ENCODE peak calls at places on chromosomes 5 and 9, in nine cellular contexts. One of them, this sample, is unnamed.

GRCh38 chr9:130053504-130054427 is at the start of gene GPR107:
- DNase-seq in right atrium auricular region: peak; percentile 72
- DNase-seq in CD4-positive, alpha-beta memory T cell: peak; percentile 79
- DNase-seq in dorsolateral prefrontal cortex: peak; percentile 63
- DNase-seq in heart left ventricle: peak; percentile 87
- DNase-seq in pancreas: peak; percentile 92
- DNase-seq in MM.1S: peak; percentile 61
- DNase-seq in WERI-Rb-1: peak; percentile 85
- DNase-seq in heart right ventricle: peak; percentile 83
- DNase-seq in this sample: peak; percentile 92

GRCh38 chr9:112125961-112126388 is 49.1 kb downstream of the SUSD1 start:
- DNase-seq in right atrium auricular region: no peak
- DNase-seq in CD4-positive, alpha-beta memory T cell: no peak
- DNase-seq in dorsolateral prefrontal cortex: no peak
- DNase-seq in heart left ventricle: no peak
- DNase-seq in pancreas: no peak
- DNase-seq in MM.1S: no peak
- DNase-seq in WERI-Rb-1: no peak
- DNase-seq in heart right ventricle: no peak
- DNase-seq in this sample: peak; percentile 64

GRCh38 chr9:82961504-82962125 is 101.3 kb downstream of the RASEF start:
- DNase-seq in right atrium auricular region: no peak
- DNase-seq in CD4-positive, alpha-beta memory T cell: peak; percentile 6
- DNase-seq in dorsolateral prefrontal cortex: peak; percentile 91
- DNase-seq in heart left ventricle: peak; percentile 63
- DNase-seq in pancreas: peak; percentile 74
- DNase-seq in MM.1S: peak; percentile 77
- DNase-seq in WERI-Rb-1: peak; percentile 83
- DNase-seq in heart right ventricle: peak; percentile 76
- DNase-seq in this sample: peak; percentile 62

GRCh38 chr5:33733225-33733624 is 158.6 kb downstream of the ADAMTS12 start:
- DNase-seq in right atrium auricular region: no peak
- DNase-seq in CD4-positive, alpha-beta memory T cell: no peak
- DNase-seq in dorsolateral prefrontal cortex: no peak
- DNase-seq in heart left ventricle: no peak
- DNase-seq in pancreas: no peak
- DNase-seq in MM.1S: no peak
- DNase-seq in WERI-Rb-1: no peak
- DNase-seq in heart right ventricle: no peak
- DNase-seq in this sample: no peak

GRCh38 chr9:123375725-123376132 is 19.7 kb downstream of the CRB2 start:
- DNase-seq in right atrium auricular region: no peak
- DNase-seq in CD4-positive, alpha-beta memory T cell: no peak
- DNase-seq in dorsolateral prefrontal cortex: no peak
- DNase-seq in heart left ventricle: no peak
- DNase-seq in pancreas: peak; percentile 65
- DNase-seq in MM.1S: no peak
- DNase-seq in WERI-Rb-1: peak; percentile 96
- DNase-seq in heart right ventricle: no peak
- DNase-seq in this sample: no peak

GRCh38 chr5:68368280-68368679 is 152.7 kb downstream of the PIK3R1 start:
- DNase-seq in right atrium auricular region: no peak
- DNase-seq in CD4-positive, alpha-beta memory T cell: no peak
- DNase-seq in dorsolateral prefrontal cortex: no peak
- DNase-seq in heart left ventricle: no peak
- DNase-seq in pancreas: no peak
- DNase-seq in MM.1S: no peak
- DNase-seq in WERI-Rb-1: no peak
- DNase-seq in heart right ventricle: no peak
- DNase-seq in this sample: no peak

GRCh38 chr5:87754009-87754757 is 341.5 kb upstream of the CCNH start:
- DNase-seq in right atrium auricular region: no peak
- DNase-seq in CD4-positive, alpha-beta memory T cell: no peak
- DNase-seq in dorsolateral prefrontal cortex: no peak
- DNase-seq in heart left ventricle: no peak
- DNase-seq in pancreas: no peak
- DNase-seq in MM.1S: no peak
- DNase-seq in WERI-Rb-1: no peak
- DNase-seq in heart right ventricle: no peak
- DNase-seq in this sample: no peak

GRCh38 chr9:133237271-133237731 is 28.3 kb upstream of the OBP2B start:
- DNase-seq in right atrium auricular region: no peak
- DNase-seq in CD4-positive, alpha-beta memory T cell: no peak
- DNase-seq in dorsolateral prefrontal cortex: no peak
- DNase-seq in heart left ventricle: peak; percentile 64
- DNase-seq in pancreas: no peak
- DNase-seq in MM.1S: no peak
- DNase-seq in WERI-Rb-1: no peak
- DNase-seq in heart right ventricle: peak; percentile 84
- DNase-seq in this sample: no peak

GRCh38 chr5:170270670-170271069 is 26.9 kb downstream of the LCP2 start:
- DNase-seq in right atrium auricular region: no peak
- DNase-seq in CD4-positive, alpha-beta memory T cell: no peak
- DNase-seq in dorsolateral prefrontal cortex: no peak
- DNase-seq in heart left ventricle: no peak
- DNase-seq in pancreas: no peak
- DNase-seq in MM.1S: no peak
- DNase-seq in WERI-Rb-1: no peak
- DNase-seq in heart right ventricle: no peak
- DNase-seq in this sample: no peak

GRCh38 chr9:88826651-88827245 is 164.5 kb upstream of the S1PR3 start:
- DNase-seq in right atrium auricular region: no peak
- DNase-seq in CD4-positive, alpha-beta memory T cell: no peak
- DNase-seq in dorsolateral prefrontal cortex: no peak
- DNase-seq in heart left ventricle: no peak
- DNase-seq in pancreas: no peak
- DNase-seq in MM.1S: no peak
- DNase-seq in WERI-Rb-1: no peak
- DNase-seq in heart right ventricle: no peak
- DNase-seq in this sample: no peak

GRCh38 chr5:78907255-78907886 is 77.7 kb downstream of the ARSB start:
- DNase-seq in right atrium auricular region: no peak
- DNase-seq in CD4-positive, alpha-beta memory T cell: no peak
- DNase-seq in dorsolateral prefrontal cortex: peak; percentile 50
- DNase-seq in heart left ventricle: peak; percentile 39
- DNase-seq in pancreas: no peak
- DNase-seq in MM.1S: no peak
- DNase-seq in WERI-Rb-1: no peak
- DNase-seq in heart right ventricle: peak; percentile 44
- DNase-seq in this sample: no peak

GRCh38 chr5:78903936-78904335 is 81.2 kb downstream of the ARSB start:
- DNase-seq in right atrium auricular region: no peak
- DNase-seq in CD4-positive, alpha-beta memory T cell: no peak
- DNase-seq in dorsolateral prefrontal cortex: no peak
- DNase-seq in heart left ventricle: no peak
- DNase-seq in pancreas: no peak
- DNase-seq in MM.1S: no peak
- DNase-seq in WERI-Rb-1: no peak
- DNase-seq in heart right ventricle: no peak
- DNase-seq in this sample: no peak

GRCh38 chr5:78905084-78905938 is 79.8 kb downstream of the ARSB start:
- DNase-seq in right atrium auricular region: no peak
- DNase-seq in CD4-positive, alpha-beta memory T cell: no peak
- DNase-seq in dorsolateral prefrontal cortex: no peak
- DNase-seq in heart left ventricle: no peak
- DNase-seq in pancreas: no peak
- DNase-seq in MM.1S: no peak
- DNase-seq in WERI-Rb-1: no peak
- DNase-seq in heart right ventricle: no peak
- DNase-seq in this sample: no peak

GRCh38 chr5:78912085-78912771 is 72.9 kb downstream of the ARSB start:
- DNase-seq in right atrium auricular region: no peak
- DNase-seq in CD4-positive, alpha-beta memory T cell: no peak
- DNase-seq in dorsolateral prefrontal cortex: no peak
- DNase-seq in heart left ventricle: no peak
- DNase-seq in pancreas: no peak
- DNase-seq in MM.1S: no peak
- DNase-seq in WERI-Rb-1: no peak
- DNase-seq in heart right ventricle: peak; percentile 38
- DNase-seq in this sample: no peak

DNA sequence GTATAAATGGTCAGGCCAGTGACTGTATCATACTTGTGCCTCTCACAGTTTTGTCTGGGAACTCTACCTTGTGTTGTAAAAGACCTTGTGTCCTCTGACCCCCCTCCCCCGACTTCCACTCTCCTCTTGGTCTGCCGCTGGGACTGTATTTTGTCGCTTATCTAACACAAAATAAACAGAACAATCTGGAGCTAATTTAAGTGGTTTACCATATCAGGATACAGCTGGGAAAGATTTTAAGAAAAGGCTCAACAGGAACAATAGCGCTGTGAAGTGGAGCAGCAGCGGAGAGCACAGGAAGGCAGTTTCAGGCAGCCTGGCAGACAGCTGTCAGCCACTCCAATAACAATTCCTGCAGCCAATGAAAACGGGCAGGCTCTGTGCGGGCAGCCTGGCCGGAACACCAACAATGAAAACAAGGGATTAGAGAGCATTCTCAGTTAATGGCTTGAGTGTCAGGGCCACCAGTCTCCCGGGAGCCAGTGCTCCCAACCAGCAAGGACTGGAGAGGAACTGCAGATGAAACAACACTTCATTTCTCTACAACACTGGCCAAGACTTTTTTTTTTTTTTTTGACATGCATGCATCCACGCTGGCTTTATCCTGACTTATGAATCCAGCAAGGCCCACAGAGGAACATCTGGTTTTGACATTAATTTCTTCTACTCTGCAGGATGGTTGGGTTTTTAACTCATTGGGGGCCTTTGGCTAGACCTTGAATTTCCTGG is 76.8 kb downstream of the ARSB start:
- DNase-seq in right atrium auricular region: peak; percentile 64
- DNase-seq in CD4-positive, alpha-beta memory T cell: no peak
- DNase-seq in dorsolateral prefrontal cortex: peak; percentile 47
- DNase-seq in heart left ventricle: peak; percentile 67
- DNase-seq in pancreas: no peak
- DNase-seq in MM.1S: no peak
- DNase-seq in WERI-Rb-1: peak; percentile 80
- DNase-seq in heart right ventricle: peak; percentile 79
- DNase-seq in this sample: no peak
- H3K27ac ChIP-seq in right atrium auricular region: peak overlapping the region; percentile 57
- H3K27ac ChIP-seq in CD4-positive, alpha-beta memory T cell: no peak overlapping the region
- H3K27ac ChIP-seq in dorsolateral prefrontal cortex: peak overlapping the region; percentile 57
- H3K27ac ChIP-seq in heart left ventricle: peak overlapping the region; percentile 61
- H3K27ac ChIP-seq in pancreas: peak overlapping the region; percentile 45
- H3K27ac ChIP-seq in MM.1S: no peak overlapping the region
- H3K27ac ChIP-seq in WERI-Rb-1: peak overlapping the region; percentile 60
- H3K27ac ChIP-seq in heart right ventricle: peak overlapping the region; percentile 79
- H3K27ac ChIP-seq in this sample: no peak overlapping the region

GRCh38 chr9:107548298-107549142 is 59.0 kb upstream of the KLF4 start:
- DNase-seq in right atrium auricular region: peak; percentile 81
- DNase-seq in CD4-positive, alpha-beta memory T cell: no peak
- DNase-seq in dorsolateral prefrontal cortex: no peak
- DNase-seq in heart left ventricle: no peak
- DNase-seq in pancreas: no peak
- DNase-seq in MM.1S: no peak
- DNase-seq in WERI-Rb-1: no peak
- DNase-seq in heart right ventricle: peak; percentile 49
- DNase-seq in this sample: peak; percentile 33
- H3K4me3 ChIP-seq in right atrium auricular region: no peak overlapping the region
- H3K4me3 ChIP-seq in CD4-positive, alpha-beta memory T cell: no peak overlapping the region
- H3K4me3 ChIP-seq in dorsolateral prefrontal cortex: no peak overlapping the region
- H3K4me3 ChIP-seq in heart left ventricle: peak overlapping the region; percentile 40
- H3K4me3 ChIP-seq in pancreas: no peak overlapping the region
- H3K4me3 ChIP-seq in MM.1S: no peak overlapping the region
- H3K4me3 ChIP-seq in WERI-Rb-1: no peak overlapping the region
- H3K4me3 ChIP-seq in heart right ventricle: no peak overlapping the region
- H3K4me3 ChIP-seq in this sample: no peak overlapping the region

GRCh38 chr5:142298789-142299188 is 26.0 kb downstream of the SPRY4 start:
- DNase-seq in right atrium auricular region: no peak
- DNase-seq in CD4-positive, alpha-beta memory T cell: no peak
- DNase-seq in dorsolateral prefrontal cortex: no peak
- DNase-seq in heart left ventricle: no peak
- DNase-seq in pancreas: no peak
- DNase-seq in MM.1S: no peak
- DNase-seq in WERI-Rb-1: no peak
- DNase-seq in heart right ventricle: no peak
- DNase-seq in this sample: no peak

GRCh38 chr5:142304013-142304701 is 20.7 kb downstream of the SPRY4 start:
- DNase-seq in right atrium auricular region: no peak
- DNase-seq in CD4-positive, alpha-beta memory T cell: no peak
- DNase-seq in dorsolateral prefrontal cortex: no peak
- DNase-seq in heart left ventricle: no peak
- DNase-seq in pancreas: no peak
- DNase-seq in MM.1S: no peak
- DNase-seq in WERI-Rb-1: no peak
- DNase-seq in heart right ventricle: peak; percentile 37
- DNase-seq in this sample: no peak

GRCh38 chr5:142303576-142303975 is 21.2 kb downstream of the SPRY4 start:
- DNase-seq in right atrium auricular region: no peak
- DNase-seq in CD4-positive, alpha-beta memory T cell: no peak
- DNase-seq in dorsolateral prefrontal cortex: no peak
- DNase-seq in heart left ventricle: no peak
- DNase-seq in pancreas: no peak
- DNase-seq in MM.1S: no peak
- DNase-seq in WERI-Rb-1: no peak
- DNase-seq in heart right ventricle: no peak
- DNase-seq in this sample: no peak

GRCh38 chr5:142300677-142301076 is 24.1 kb downstream of the SPRY4 start:
- DNase-seq in right atrium auricular region: no peak
- DNase-seq in CD4-positive, alpha-beta memory T cell: no peak
- DNase-seq in dorsolateral prefrontal cortex: no peak
- DNase-seq in heart left ventricle: no peak
- DNase-seq in pancreas: no peak
- DNase-seq in MM.1S: no peak
- DNase-seq in WERI-Rb-1: no peak
- DNase-seq in heart right ventricle: no peak
- DNase-seq in this sample: no peak

GRCh38 chr5:142301487-142302035 is 23.3 kb downstream of the SPRY4 start:
- DNase-seq in right atrium auricular region: no peak
- DNase-seq in CD4-positive, alpha-beta memory T cell: no peak
- DNase-seq in dorsolateral prefrontal cortex: no peak
- DNase-seq in heart left ventricle: no peak
- DNase-seq in pancreas: no peak
- DNase-seq in MM.1S: no peak
- DNase-seq in WERI-Rb-1: no peak
- DNase-seq in heart right ventricle: no peak
- DNase-seq in this sample: no peak
- H3K27ac ChIP-seq in right atrium auricular region: no peak overlapping the region
- H3K27ac ChIP-seq in CD4-positive, alpha-beta memory T cell: no peak overlapping the region
- H3K27ac ChIP-seq in dorsolateral prefrontal cortex: no peak overlapping the region
- H3K27ac ChIP-seq in heart left ventricle: no peak overlapping the region
- H3K27ac ChIP-seq in pancreas: no peak overlapping the region
- H3K27ac ChIP-seq in MM.1S: no peak overlapping the region
- H3K27ac ChIP-seq in WERI-Rb-1: no peak overlapping the region
- H3K27ac ChIP-seq in heart right ventricle: no peak overlapping the region
- H3K27ac ChIP-seq in this sample: no peak overlapping the region

GRCh38 chr9:79263666-79264460 is 307.9 kb upstream of the TLE4 start:
- DNase-seq in right atrium auricular region: no peak
- DNase-seq in CD4-positive, alpha-beta memory T cell: no peak
- DNase-seq in dorsolateral prefrontal cortex: no peak
- DNase-seq in heart left ventricle: no peak
- DNase-seq in pancreas: no peak
- DNase-seq in MM.1S: no peak
- DNase-seq in WERI-Rb-1: peak; percentile 19
- DNase-seq in heart right ventricle: no peak
- DNase-seq in this sample: no peak

GRCh38 chr9:79264511-79265448 is 307.0 kb upstream of the TLE4 start:
- DNase-seq in right atrium auricular region: no peak
- DNase-seq in CD4-positive, alpha-beta memory T cell: no peak
- DNase-seq in dorsolateral prefrontal cortex: no peak
- DNase-seq in heart left ventricle: no peak
- DNase-seq in pancreas: no peak
- DNase-seq in MM.1S: no peak
- DNase-seq in WERI-Rb-1: no peak
- DNase-seq in heart right ventricle: no peak
- DNase-seq in this sample: no peak

GRCh38 chr9:79266986-79267385 is 304.8 kb upstream of the TLE4 start:
- DNase-seq in right atrium auricular region: no peak
- DNase-seq in CD4-positive, alpha-beta memory T cell: no peak
- DNase-seq in dorsolateral prefrontal cortex: no peak
- DNase-seq in heart left ventricle: no peak
- DNase-seq in pancreas: no peak
- DNase-seq in MM.1S: no peak
- DNase-seq in WERI-Rb-1: no peak
- DNase-seq in heart right ventricle: no peak
- DNase-seq in this sample: no peak
- H3K4me3 ChIP-seq in right atrium auricular region: no peak overlapping the region
- H3K4me3 ChIP-seq in CD4-positive, alpha-beta memory T cell: no peak overlapping the region
- H3K4me3 ChIP-seq in dorsolateral prefrontal cortex: no peak overlapping the region
- H3K4me3 ChIP-seq in heart left ventricle: no peak overlapping the region
- H3K4me3 ChIP-seq in pancreas: no peak overlapping the region
- H3K4me3 ChIP-seq in MM.1S: no peak overlapping the region
- H3K4me3 ChIP-seq in WERI-Rb-1: no peak overlapping the region
- H3K4me3 ChIP-seq in heart right ventricle: no peak overlapping the region
- H3K4me3 ChIP-seq in this sample: no peak overlapping the region

This sample was measured in A549.